ENCODE peak calls at places on chromosomes 5 and 9, in four cellular contexts. R is GM23338, W is transverse colon, L is AG10803. U is an unnamed sample.

GRCh38 chr9:105438136-105438839 is 9.5 kb upstream of the FSD1L start:
- DNase-seq in R (no peak), W (no peak), L (peak; percentile 49), U (no peak)

GRCh38 chr9:70564464-70565190 is 150.2 kb upstream of the KLF9 start:
- DNase-seq in L (no peak), W (no peak), R (no peak), U (no peak)

GRCh38 chr9:34001308-34001707 is 47.4 kb downstream of the UBAP2 start:
- DNase-seq in R (no peak), W (no peak), L (no peak), U (no peak)

GRCh38 chr5:45491368-45491767 is 204.8 kb downstream of the HCN1 start:
- DNase-seq in W (no peak), L (no peak), R (no peak), U (no peak)

GRCh38 chr5:138605254-138605972 is 30.2 kb upstream of the HSPA9 start:
- DNase-seq in W (no peak), R (no peak), L (no peak), U (no peak)

GRCh38 chr5:66010476-66010875 is 84.1 kb downstream of the ERBIN start:
- DNase-seq in L (peak; percentile 20), W (no peak), R (no peak), U (peak; percentile 2)

GRCh38 chr5:157519579-157520253 is 55.9 kb downstream of the ADAM19 start:
- DNase-seq in W (peak; percentile 37), R (no peak), L (no peak), U (no peak)

GRCh38 chr9:128192601-128193371 is 1.4 kb upstream of the CIZ1 start:
- DNase-seq in R (peak; percentile 79), W (peak; percentile 92), L (peak; percentile 91), U (peak; percentile 96)

GRCh38 chr9:32348289-32348688 is 36.2 kb upstream of the ACO1 start:
- DNase-seq in R (no peak), L (no peak), W (no peak), U (no peak)

GRCh38 chr5:393846-394275 is 49.1 kb upstream of the EXOC3 start:
- DNase-seq in W (no peak), R (no peak), L (peak; percentile 51), U (no peak)

GRCh38 chr5:17813214-17813613 is 179.0 kb downstream of the TAF11L14 start:
- DNase-seq in L (no peak), R (no peak), W (no peak), U (no peak)

GRCh38 chr9:32580631-32581300 is 7.8 kb upstream of the NDUFB6 start:
- DNase-seq in W (no peak), R (no peak), L (no peak), U (no peak)

GRCh38 chr9:99753436-99753835 is 68.2 kb upstream of the NR4A3 start:
- DNase-seq in W (no peak), L (peak; percentile 4), R (no peak), U (no peak)

GRCh38 chr5:21654-22233 is 70.2 kb upstream of the PLEKHG4B start:
- DNase-seq in W (no peak), R (peak; percentile 37), L (peak; percentile 31), U (peak; percentile 42)

GRCh38 chr9:108142504-108143201 is 653.1 kb upstream of the KLF4 start:
- DNase-seq in R (peak; percentile 39), W (peak; percentile 85), L (peak; percentile 98), U (peak; percentile 21)

GRCh38 chr5:139458580-139459407 is 3.7 kb downstream of the ECSCR start:
- DNase-seq in R (no peak), L (peak; percentile 82), W (peak; percentile 54), U (peak; percentile 73)

DNA sequence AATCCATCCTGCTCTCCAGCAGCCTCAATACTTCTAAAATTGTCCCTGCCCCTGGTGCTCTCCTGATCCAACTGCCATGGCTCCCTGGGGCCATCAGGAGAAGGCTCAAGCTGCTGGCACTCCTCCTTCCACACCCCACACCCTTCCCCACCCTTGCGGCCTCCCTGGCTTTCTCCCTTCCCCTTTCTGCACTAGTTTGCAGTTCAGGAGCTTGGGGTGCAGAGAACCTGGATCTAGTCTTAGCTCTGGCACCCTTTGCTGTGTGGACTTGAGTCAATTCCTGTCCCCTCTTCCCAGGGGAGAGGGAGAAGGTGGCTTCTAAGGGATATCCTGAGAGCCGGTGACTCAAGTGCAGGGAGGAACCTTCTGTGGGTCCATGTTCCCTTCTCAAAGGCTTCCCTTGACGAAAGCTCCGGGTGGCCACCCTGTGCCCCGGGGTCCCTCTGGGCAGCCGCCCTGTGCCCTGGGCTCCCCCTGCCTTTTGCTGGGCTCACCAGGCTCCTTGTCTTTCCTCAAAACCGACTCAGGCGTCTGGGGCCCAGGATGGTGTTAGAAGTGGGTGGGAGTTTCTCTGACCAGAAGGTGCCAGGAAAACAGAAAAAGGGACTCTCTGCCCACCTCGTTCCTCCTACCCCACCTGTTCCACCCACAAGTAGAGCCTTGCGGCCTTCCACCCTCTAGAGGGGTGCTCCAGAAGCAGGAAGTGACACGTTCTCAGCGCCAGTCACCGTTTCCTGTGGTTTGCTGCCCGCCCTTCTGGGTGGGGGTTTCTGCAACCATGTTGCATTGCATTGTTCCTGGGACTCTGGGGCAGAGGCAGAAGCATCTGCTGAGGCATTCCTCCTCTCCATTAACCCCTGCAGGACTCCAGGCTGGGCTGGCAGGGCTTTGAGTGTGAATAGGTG is 15.0 kb downstream of the GLIPR2 start:
- DNase-seq in R (no peak), W (peak; percentile 81), L (peak; percentile 75), U (peak; percentile 60)
- TF ChIP-seq CTCF in R (no peak), W (no peak), L (no peak), U (no peak)

GRCh38 chr5:10331341-10331796 is 22.1 kb upstream of the MARCHF6 start:
- DNase-seq in L (peak; percentile 77), W (no peak), R (no peak), U (no peak)
- TF ChIP-seq CTCF in L (no peak), W (no peak), R (no peak), U (no peak)

DNA sequence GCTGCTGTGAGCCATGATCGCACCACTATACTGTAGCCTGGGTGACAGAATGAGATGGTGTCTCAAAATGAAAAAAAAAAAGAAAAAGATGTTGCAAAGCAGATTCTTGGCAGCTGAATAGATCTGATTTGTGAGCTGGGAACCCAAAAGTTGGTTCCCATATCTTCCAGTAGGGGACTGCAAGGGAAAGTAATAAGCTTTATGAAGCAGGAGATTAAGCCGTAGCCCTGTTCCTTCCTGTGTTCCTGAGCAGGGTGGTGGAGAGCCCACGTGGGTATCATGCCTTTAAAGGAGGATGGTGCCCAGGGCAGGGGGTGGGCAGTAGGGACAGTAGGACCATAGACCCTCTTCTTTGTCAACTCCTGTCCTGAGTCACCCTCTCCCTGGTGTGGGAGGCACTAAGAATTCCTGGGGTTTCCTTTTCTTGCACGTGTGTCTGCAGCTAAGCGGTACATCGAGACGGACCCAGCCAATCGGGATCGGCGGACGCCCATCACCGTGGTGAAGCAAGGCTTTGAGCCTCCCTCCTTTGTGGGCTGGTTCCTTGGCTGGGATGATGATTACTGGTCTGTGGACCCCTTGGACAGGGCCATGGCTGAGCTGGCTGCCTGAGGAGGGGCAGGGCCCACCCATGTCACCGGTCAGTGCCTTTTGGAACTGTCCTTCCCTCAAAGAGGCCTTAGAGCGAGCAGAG is 37.9 kb downstream of the STOM start:
- DNase-seq in R (peak; percentile 22), W (no peak), L (peak; percentile 79), U (peak; percentile 57)
- TF ChIP-seq CTCF in R (peak; percentile 1), W (peak; percentile 33), L (peak; percentile 63), U (peak; percentile 73)

DNA sequence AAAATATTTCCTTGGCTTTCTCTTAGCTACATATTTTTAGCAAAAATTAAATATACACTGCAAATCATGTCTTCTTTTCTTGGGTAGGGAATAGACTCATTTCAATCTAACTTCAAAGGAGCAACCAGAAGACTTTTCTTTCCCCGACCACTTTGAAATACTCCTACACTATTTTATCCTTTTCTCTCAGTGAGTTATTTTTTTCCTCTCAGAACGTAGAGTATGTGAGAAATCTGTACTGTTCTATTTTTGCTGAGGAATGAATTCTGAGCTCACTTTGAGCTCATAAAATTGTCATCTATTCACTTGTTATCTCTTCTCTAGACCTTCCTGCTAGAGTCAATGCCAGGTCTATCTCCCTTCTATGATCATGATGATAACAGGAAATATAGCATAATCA is 22.2 kb upstream of the DAPK1 start:
- DNase-seq in R (no peak), W (no peak), L (no peak), U (no peak)
- TF ChIP-seq CTCF in R (no peak), W (no peak), L (no peak), U (no peak)